ENCODE peak calls at places on chromosomes 2 and 18, in five cellular contexts. X is transverse colon, O is sigmoid colon, T is tibial nerve, F is heart left ventricle. W is an unnamed sample.
A peak's percentile ranks its signal among the peaks of the same experiment; 100 is the strongest.

GRCh38 chr2:59184281-59185020 is 943.3 kb upstream of the FANCL start:
- DNase-seq in X (no peak), O (no peak), T (no peak), F (no peak), W (no peak)

GRCh38 chr2:100818606-100819364 is 1.2 kb upstream of the NPAS2 start:
- DNase-seq in X (peak; percentile 71), O (peak; percentile 85), T (peak; percentile 39), F (peak; percentile 49), W (peak; percentile 84)

GRCh38 chr2:3334392-3334791 is 43.2 kb downstream of the EIPR1 start:
- DNase-seq in X (no peak), O (no peak), T (peak; percentile 10), F (no peak), W (no peak)

GRCh38 chr2:145649061-145649460 is 1129.1 kb upstream of the ZEB2 start:
- DNase-seq in X (no peak), O (no peak), T (no peak), F (no peak), W (no peak)

GRCh38 chr2:134704173-134704572 is 14.6 kb downstream of the TMEM163 start:
- DNase-seq in X (no peak), O (no peak), T (no peak), F (no peak), W (no peak)

GRCh38 chr2:241445426-241445825 is 63.0 kb downstream of the STK25 start:
- DNase-seq in X (no peak), O (no peak), T (no peak), F (no peak), W (no peak)

GRCh38 chr2:28434600-28434989 is 41.9 kb downstream of the FOSL2 start:
- DNase-seq in X (no peak), O (no peak), T (no peak), F (no peak), W (no peak)

GRCh38 chr2:132731431-132731830 is 61.4 kb upstream of the LYPD1 start:
- DNase-seq in X (no peak), O (no peak), T (no peak), F (no peak), W (no peak)

GRCh38 chr2:85994421-85994777 is 105.6 kb upstream of the ST3GAL5 start:
- DNase-seq in X (no peak), O (no peak), T (no peak), F (peak; percentile 2), W (peak; percentile 41)

GRCh38 chr2:142757111-142757510 is 120.4 kb upstream of the KYNU start:
- DNase-seq in X (no peak), O (no peak), T (no peak), F (no peak), W (no peak)

GRCh38 chr2:130728549-130729310 is at the start of gene GPR148:
- DNase-seq in X (no peak), O (no peak), T (no peak), F (no peak), W (no peak)

GRCh38 chr18:23198217-23198845 is 63.0 kb downstream of the CABLES1 start:
- DNase-seq in X (no peak), O (no peak), T (no peak), F (no peak), W (no peak)

GRCh38 chr2:156455366-156455975 is 19.3 kb downstream of the GPD2 start:
- DNase-seq in X (no peak), O (no peak), T (no peak), F (no peak), W (no peak)

GRCh38 chr2:48900321-48901014 is 144.9 kb upstream of the LHCGR start:
- DNase-seq in X (no peak), O (no peak), T (no peak), F (no peak), W (no peak)

GRCh38 chr2:43216629-43217028 is 9.8 kb downstream of the ZFP36L2 start:
- DNase-seq in X (no peak), O (no peak), T (no peak), F (no peak), W (no peak)

GRCh38 chr18:3425030-3425429 is 24.9 kb upstream of the TGIF1 start:
- DNase-seq in X (no peak), O (no peak), T (no peak), F (no peak), W (no peak)

GRCh38 chr2:241859436-241860183 is 916 bp upstream of the PDCD1 start:
- DNase-seq in X (peak; percentile 47), O (peak; percentile 81), T (peak; percentile 54), F (peak; percentile 67), W (peak; percentile 78)

GRCh38 chr2:109663721-109664120 is 49.6 kb downstream of the SOWAHC start:
- DNase-seq in X (no peak), O (peak; percentile 83), T (peak; percentile 35), F (peak; percentile 64), W (peak; percentile 66)

GRCh38 chr18:48139427-48140347 is 209.2 kb upstream of the SMAD2 start:
- DNase-seq in X (peak; percentile 93), O (peak; percentile 33), T (no peak), F (peak; percentile 64), W (peak; percentile 83)

GRCh38 chr18:76860411-76860810 is 38.1 kb downstream of the ZNF236 start:
- DNase-seq in X (no peak), O (no peak), T (no peak), F (no peak), W (no peak)

GRCh38 chr2:152537252-152537651 is 180.0 kb downstream of the PRPF40A start:
- DNase-seq in X (no peak), O (no peak), T (no peak), F (no peak), W (no peak)

GRCh38 chr2:84881581-84882414 is 914 bp upstream of the TRABD2A start:
- DNase-seq in X (peak; percentile 92), O (peak; percentile 81), T (peak; percentile 84), F (peak; percentile 79), W (peak; percentile 88)

GRCh38 chr2:157258520-157259326 is 1.2 kb downstream of the GALNT5 start:
- DNase-seq in X (peak; percentile 43), O (no peak), T (no peak), F (no peak), W (no peak)

GRCh38 chr2:65292095-65292378 is 64.4 kb downstream of the ACTR2 start:
- DNase-seq in X (peak; percentile 61), O (no peak), T (no peak), F (no peak), W (no peak)

GRCh38 chr2:221616561-221616960 is 44.5 kb upstream of the EPHA4 start:
- DNase-seq in X (no peak), O (no peak), T (no peak), F (no peak), W (no peak)
- H3K27ac ChIP-seq in X (no peak overlapping the region), O (no peak overlapping the region), T (no peak overlapping the region), F (no peak overlapping the region), W (no peak overlapping the region)

GRCh38 chr2:119981896-119982295 is 31.0 kb upstream of the EPB41L5 start:
- DNase-seq in X (no peak), O (no peak), T (no peak), F (no peak), W (no peak)

GRCh38 chr2:119983108-119983507 is 29.8 kb upstream of the EPB41L5 start:
- DNase-seq in X (no peak), O (no peak), T (no peak), F (no peak), W (no peak)

DNA sequence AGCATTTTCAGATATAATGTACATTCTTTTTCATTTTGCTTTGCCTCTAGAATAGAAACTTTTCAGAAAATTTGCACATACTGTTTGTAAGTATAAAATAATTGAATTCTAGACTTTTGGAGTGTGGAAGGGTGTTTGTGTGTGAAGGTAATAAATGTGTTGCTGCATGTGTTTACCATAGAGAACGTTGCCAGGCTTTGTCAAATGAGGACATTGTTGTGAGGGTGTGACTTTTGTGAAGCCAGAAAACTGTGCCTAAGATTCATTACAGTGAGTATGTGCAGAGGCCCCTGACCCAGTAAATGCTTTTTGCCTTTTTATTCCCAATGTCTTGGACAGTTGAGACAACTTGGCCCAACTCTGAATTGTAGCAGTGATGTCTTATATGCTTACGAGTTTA is 30.4 kb upstream of the EPB41L5 start:
- DNase-seq in X (no peak), O (no peak), T (no peak), F (no peak), W (no peak)
- TF ChIP-seq POLR2A in X (no peak), O (no peak), T (no peak), F (no peak), W (no peak)

DNA sequence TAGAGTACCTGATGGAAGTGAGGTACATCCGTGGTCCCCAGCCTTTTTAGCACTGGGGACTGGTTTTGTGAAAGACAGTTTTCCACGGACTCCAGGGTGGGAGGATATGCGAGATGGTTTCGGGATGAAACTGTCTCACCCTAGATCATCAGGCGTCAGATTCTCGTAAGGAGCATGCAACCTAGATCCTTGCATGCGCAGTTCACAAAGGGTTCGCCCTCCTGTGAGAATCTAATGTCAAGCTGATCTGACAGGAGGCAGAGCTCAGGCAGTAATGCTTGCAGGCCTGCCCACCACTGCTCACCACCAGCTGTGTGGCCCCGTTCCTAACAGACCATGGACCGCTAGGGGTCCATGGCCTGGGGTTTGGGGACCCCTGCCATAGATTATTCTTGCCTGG is 11.6 kb downstream of the B3GNT2 start:
- DNase-seq in X (no peak), O (no peak), T (no peak), F (no peak), W (no peak)
- H3K4me1 ChIP-seq in X (peaks cover 29% of the 10 kb centered on the region), O (peaks cover 40% of the 10 kb centered on the region), T (no peaks in the 10 kb centered on the region), F (peaks cover 36% of the 10 kb centered on the region), W (peaks cover 35% of the 10 kb centered on the region)

DNA sequence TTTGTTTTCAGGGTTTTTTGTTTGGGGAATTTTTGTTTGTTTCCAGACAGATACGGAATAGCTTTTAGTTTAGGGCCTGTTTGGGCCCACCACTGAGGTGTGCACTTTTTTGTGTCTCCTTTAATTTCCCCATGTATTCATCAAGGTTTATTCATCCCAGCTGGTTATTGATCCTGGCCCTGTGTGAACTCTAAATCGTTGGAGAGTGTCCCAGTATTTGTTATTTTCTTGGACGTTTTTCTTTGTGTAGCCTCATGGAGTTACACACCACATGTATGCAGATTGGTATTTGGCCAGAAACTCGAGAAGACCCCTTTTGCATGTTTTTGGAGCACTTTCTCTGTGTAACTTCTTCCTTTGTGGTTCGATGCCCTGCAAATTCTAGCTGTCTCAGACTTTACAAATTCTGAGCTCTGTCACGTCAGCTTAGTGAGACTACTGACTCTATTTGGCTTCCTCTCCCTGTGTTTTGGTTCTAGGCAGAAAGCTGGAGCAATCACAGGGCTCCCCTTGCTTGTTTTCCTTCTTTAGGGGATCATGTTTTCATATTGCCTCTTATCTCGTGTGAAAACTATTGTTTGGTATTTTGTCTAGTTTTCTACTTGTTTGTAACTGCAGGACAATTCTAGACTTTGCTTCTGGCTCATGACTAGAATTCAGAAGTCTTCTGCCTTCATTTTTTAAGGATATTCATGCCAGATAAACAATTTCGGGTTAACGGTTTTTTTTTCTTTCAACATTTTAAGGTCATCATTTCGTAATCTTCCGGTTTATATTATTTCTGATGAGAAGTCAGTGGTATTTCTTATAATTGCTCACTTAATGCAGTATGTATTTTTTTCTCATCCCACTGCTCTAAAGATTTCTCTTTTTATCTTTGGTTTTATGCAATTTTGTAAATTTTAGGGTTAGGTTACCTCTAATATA is 198.5 kb downstream of the MCFD2 start:
- DNase-seq in X (no peak), O (no peak), T (no peak), F (no peak), W (no peak)
- H3K27ac ChIP-seq in X (peak overlapping the region; percentile 50), O (peak overlapping the region; percentile 22), T (no peak overlapping the region), F (no peak overlapping the region), W (no peak overlapping the region)

W was measured in adrenal gland.